ENCODE peak calls at places on chromosomes 4 and X, in seven cellular contexts. X, M, N, Y, A, E and H are unnamed samples.

GRCh38 chr4:68589790-68590189 is 13.7 kb upstream of the UGT2B17 start:
- DNase-seq in X (no peak), M (no peak), N (no peak), Y (no peak), A (no peak), E (no peak), H (no peak)

GRCh38 chr4:73726000-73726399 is 14.4 kb upstream of the CXCL8 start:
- DNase-seq in X (peak), M (no peak), N (no peak), Y (no peak), A (peak), E (peak), H (no peak)

GRCh38 chr4:120007171-120007894 is 59.3 kb downstream of the MAD2L1 start:
- DNase-seq in X (no peak), M (no peak), N (peak), Y (no peak), A (peak), E (peak), H (peak)

GRCh38 chrX:155334486-155335316 is at the start of gene CLIC2:
- DNase-seq in X (peak), M (no peak), N (peak), Y (no peak), A (peak), E (no peak), H (peak)

GRCh38 chrX:154540897-154541535 is 5.6 kb downstream of the G6PD start:
- DNase-seq in X (peak), M (no peak), N (no peak), Y (no peak), A (no peak), E (peak), H (no peak)

GRCh38 chr4:172815499-172816175 is 353.0 kb upstream of the GALNT7 start:
- DNase-seq in X (no peak), M (no peak), N (no peak), Y (no peak), A (no peak), E (no peak), H (no peak)

GRCh38 chr4:40702137-40702799 is 47.5 kb upstream of the NSUN7 start:
- DNase-seq in X (no peak), M (no peak), N (no peak), Y (no peak), A (no peak), E (no peak), H (no peak)

GRCh38 chrX:129634541-129634940 is 20.2 kb downstream of the APLN start:
- DNase-seq in X (no peak), M (no peak), N (no peak), Y (no peak), A (no peak), E (no peak), H (no peak)

GRCh38 chrX:56468441-56468840 is 95.0 kb upstream of the UBQLN2 start:
- DNase-seq in X (no peak), M (no peak), N (no peak), Y (no peak), A (no peak), E (no peak), H (no peak)

GRCh38 chr4:69823481-69824186 is 36.3 kb downstream of the SULT1E1 start:
- DNase-seq in X (peak), M (peak), N (no peak), Y (no peak), A (peak), E (peak), H (peak)
- TF ChIP-seq CTCF in X (no peak), M (peak), N (no peak), Y (no peak), A (peak), E (no peak), H (peak)

DNA sequence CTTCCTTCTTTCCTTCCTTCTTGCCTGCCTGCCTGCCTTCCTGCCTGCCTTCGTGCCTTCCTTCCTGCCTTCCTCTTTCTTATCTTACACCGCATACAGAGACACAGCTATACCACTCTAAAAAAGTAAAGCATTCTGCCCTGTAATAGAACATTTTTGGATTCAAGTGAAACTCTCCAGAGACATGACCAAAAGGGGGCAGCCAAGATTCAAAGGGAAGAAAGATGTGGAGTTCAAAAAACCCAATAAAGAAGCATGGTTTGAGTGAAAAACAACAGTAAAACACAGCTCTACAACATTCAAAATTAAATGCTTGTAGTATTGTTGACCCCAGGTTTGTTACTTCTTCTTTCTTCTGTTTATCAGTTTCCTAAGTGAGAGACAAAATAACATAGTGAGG is 914.9 kb upstream of the PCDH7 start:
- DNase-seq in X (no peak), M (no peak), N (no peak), Y (no peak), A (no peak), E (no peak), H (no peak)
- TF ChIP-seq CTCF in X (no peak), M (no peak), N (peak), Y (no peak), A (no peak), E (no peak), H (no peak)

GRCh38 chrX:139759637-139760036 is 51.7 kb upstream of the MCF2 start:
- DNase-seq in X (peak), M (no peak), N (no peak), Y (no peak), A (peak), E (peak), H (no peak)
- TF ChIP-seq CTCF in X (peak), M (no peak), N (peak), Y (peak), A (peak), E (no peak), H (peak)

GRCh38 chrX:120450163-120450562 is 18.9 kb downstream of the LAMP2 start:
- DNase-seq in X (peak), M (no peak), N (no peak), Y (no peak), A (peak), E (peak), H (no peak)

GRCh38 chrX:120452131-120452530 is 17.0 kb downstream of the LAMP2 start:
- DNase-seq in X (peak), M (no peak), N (no peak), Y (no peak), A (peak), E (no peak), H (no peak)

GRCh38 chrX:120446503-120446902 is 22.6 kb downstream of the LAMP2 start:
- DNase-seq in X (peak), M (no peak), N (peak), Y (no peak), A (peak), E (no peak), H (no peak)
- TF ChIP-seq CTCF in X (no peak), M (no peak), N (no peak), Y (no peak), A (peak), E (no peak), H (no peak)

GRCh38 chr4:60461551-60461950 is 738.6 kb upstream of the ADGRL3 start:
- DNase-seq in X (no peak), M (no peak), N (no peak), Y (no peak), A (no peak), E (no peak), H (no peak)

DNA sequence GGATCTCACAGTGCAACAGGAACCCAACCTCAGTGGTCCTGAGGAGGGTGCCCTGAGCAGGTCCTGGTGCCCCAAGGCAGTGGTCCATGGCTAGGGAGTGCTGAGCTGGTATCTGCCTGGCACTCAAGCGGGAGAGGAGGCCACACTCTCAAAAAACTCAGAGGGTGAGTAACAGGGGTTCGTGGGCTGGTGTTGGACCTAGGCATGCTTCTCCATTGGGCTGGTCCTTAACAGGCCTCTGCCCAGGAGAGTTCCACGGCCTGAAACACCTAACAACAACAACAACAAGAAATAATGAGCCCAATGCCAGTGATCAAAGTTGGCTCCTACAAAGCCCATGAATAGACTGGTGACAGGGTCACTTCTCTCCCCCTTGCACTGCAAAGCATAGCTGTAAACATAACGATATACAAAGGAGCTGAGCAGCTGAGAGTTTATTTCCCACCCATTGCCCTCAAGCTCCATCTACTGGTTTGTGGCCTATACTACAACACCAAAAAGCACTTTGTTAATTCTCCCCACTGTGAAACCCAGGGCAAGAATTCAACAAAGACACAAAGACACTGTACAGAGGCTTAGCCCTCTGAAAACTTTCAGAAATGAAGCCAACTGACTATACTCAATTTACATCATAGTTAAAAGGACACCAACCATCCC is 736.2 kb upstream of the ADGRL3 start:
- DNase-seq in X (no peak), M (no peak), N (no peak), Y (no peak), A (peak), E (no peak), H (no peak)
- TF ChIP-seq CTCF in X (no peak), M (no peak), N (peak), Y (no peak), A (peak), E (no peak), H (no peak)

GRCh38 chr4:98334461-98334860 is 73.3 kb downstream of the RAP1GDS1 start:
- DNase-seq in X (no peak), M (no peak), N (no peak), Y (no peak), A (no peak), E (no peak), H (no peak)

GRCh38 chr4:98327694-98328093 is 66.5 kb downstream of the RAP1GDS1 start:
- DNase-seq in X (no peak), M (no peak), N (no peak), Y (no peak), A (no peak), E (no peak), H (no peak)

GRCh38 chr4:98326168-98326567 is 65.0 kb downstream of the RAP1GDS1 start:
- DNase-seq in X (no peak), M (no peak), N (no peak), Y (no peak), A (no peak), E (no peak), H (no peak)

GRCh38 chr4:98332017-98332416 is 70.8 kb downstream of the RAP1GDS1 start:
- DNase-seq in X (no peak), M (no peak), N (no peak), Y (no peak), A (no peak), E (no peak), H (no peak)
- TF ChIP-seq CTCF in X (no peak), M (no peak), N (no peak), Y (no peak), A (no peak), E (no peak), H (no peak)

GRCh38 chrX:74160358-74160757 is 143.6 kb upstream of the ZCCHC13 start:
- DNase-seq in X (no peak), M (no peak), N (no peak), Y (no peak), A (no peak), E (no peak), H (no peak)
- TF ChIP-seq CTCF in X (no peak), M (no peak), N (no peak), Y (no peak), A (no peak), E (no peak), H (no peak)